ENCODE peak calls at places on chromosomes 2 and 18, in six cellular contexts. One of them, this sample, is unnamed.

GRCh38 chr2:114089636-114090325 is 199.9 kb downstream of the ACTR3 start:
- DNase-seq in AG09309: peak
- DNase-seq in neuronal stem cell: no peak
- DNase-seq in Peyer's patch: no peak
- DNase-seq in SW480: peak
- DNase-seq in EL: peak
- DNase-seq in this sample: no peak

GRCh38 chr2:222915092-222915957 is 54.5 kb downstream of the ACSL3 start:
- DNase-seq in AG09309: no peak
- DNase-seq in neuronal stem cell: no peak
- DNase-seq in Peyer's patch: no peak
- DNase-seq in SW480: no peak
- DNase-seq in EL: peak
- DNase-seq in this sample: no peak

GRCh38 chr18:7117390-7118355 is at the start of gene LAMA1:
- DNase-seq in AG09309: no peak
- DNase-seq in neuronal stem cell: peak
- DNase-seq in Peyer's patch: no peak
- DNase-seq in SW480: no peak
- DNase-seq in EL: peak
- DNase-seq in this sample: no peak

GRCh38 chr2:199278099-199278498 is 179.6 kb downstream of the SATB2 start:
- DNase-seq in AG09309: no peak
- DNase-seq in neuronal stem cell: no peak
- DNase-seq in Peyer's patch: no peak
- DNase-seq in SW480: peak
- DNase-seq in EL: peak
- DNase-seq in this sample: no peak

GRCh38 chr2:168009900-168010299 is 237.5 kb downstream of the STK39 start:
- DNase-seq in AG09309: no peak
- DNase-seq in neuronal stem cell: no peak
- DNase-seq in Peyer's patch: no peak
- DNase-seq in SW480: no peak
- DNase-seq in EL: no peak
- DNase-seq in this sample: no peak

GRCh38 chr2:163610817-163611556 is 124.8 kb downstream of the FIGN start:
- DNase-seq in AG09309: no peak
- DNase-seq in neuronal stem cell: no peak
- DNase-seq in Peyer's patch: no peak
- DNase-seq in SW480: peak
- DNase-seq in EL: no peak
- DNase-seq in this sample: no peak

GRCh38 chr2:207133862-207134519 is 31.8 kb downstream of the KLF7 start:
- DNase-seq in AG09309: peak
- DNase-seq in neuronal stem cell: no peak
- DNase-seq in Peyer's patch: no peak
- DNase-seq in SW480: peak
- DNase-seq in EL: peak
- DNase-seq in this sample: peak

GRCh38 chr2:85611217-85611704 is 605 bp downstream of the C2orf68 start:
- DNase-seq in AG09309: no peak
- DNase-seq in neuronal stem cell: no peak
- DNase-seq in Peyer's patch: no peak
- DNase-seq in SW480: no peak
- DNase-seq in EL: peak
- DNase-seq in this sample: no peak

GRCh38 chr2:14540003-14540402 is 92.5 kb upstream of the LRATD1 start:
- DNase-seq in AG09309: no peak
- DNase-seq in neuronal stem cell: no peak
- DNase-seq in Peyer's patch: no peak
- DNase-seq in SW480: no peak
- DNase-seq in EL: no peak
- DNase-seq in this sample: no peak

GRCh38 chr2:136118819-136119716 is 1.1 kb upstream of the CXCR4 start:
- DNase-seq in AG09309: no peak
- DNase-seq in neuronal stem cell: peak
- DNase-seq in Peyer's patch: peak
- DNase-seq in SW480: peak
- DNase-seq in EL: no peak
- DNase-seq in this sample: peak

GRCh38 chr2:31511376-31511775 is 69.4 kb downstream of the SRD5A2 start:
- DNase-seq in AG09309: no peak
- DNase-seq in neuronal stem cell: no peak
- DNase-seq in Peyer's patch: no peak
- DNase-seq in SW480: no peak
- DNase-seq in EL: no peak
- DNase-seq in this sample: no peak

This sample was measured in MM.1S.